ENCODE peak calls at places on chromosomes 16 and 17, in four cellular contexts. One of them, this sample, is unnamed.
A peak's percentile ranks its signal among the peaks of the same experiment; 100 is the strongest.

GRCh38 chr17:44601574-44602372 is 44.5 kb downstream of the FZD2 start:
- DNase-seq in NCI-H774: no peak
- DNase-seq in myocyte: peak; percentile 41
- DNase-seq in stimulated activated naive B cell treated with anti-CD40 and anti-IgM and Interleukin-4, amounts not matched to agents 10 μg/mL and 1 μg/mL and 100 μg/mL, for 72 hours: no peak
- DNase-seq in this sample: peak; percentile 27

GRCh38 chr17:48721009-48721402 is 1.3 kb downstream of the PRAC1 start:
- DNase-seq in NCI-H774: no peak
- DNase-seq in myocyte: no peak
- DNase-seq in stimulated activated naive B cell treated with anti-CD40 and anti-IgM and Interleukin-4, amounts not matched to agents 10 μg/mL and 1 μg/mL and 100 μg/mL, for 72 hours: no peak
- DNase-seq in this sample: no peak

GRCh38 chr16:51181495-51181795 is 30.4 kb upstream of the SALL1 start:
- DNase-seq in NCI-H774: no peak
- DNase-seq in myocyte: no peak
- DNase-seq in stimulated activated naive B cell treated with anti-CD40 and anti-IgM and Interleukin-4, amounts not matched to agents 10 μg/mL and 1 μg/mL and 100 μg/mL, for 72 hours: no peak
- DNase-seq in this sample: no peak

GRCh38 chr17:65198653-65199382 is 61.6 kb downstream of the RGS9 start:
- DNase-seq in NCI-H774: peak; percentile 44
- DNase-seq in myocyte: peak; percentile 62
- DNase-seq in stimulated activated naive B cell treated with anti-CD40 and anti-IgM and Interleukin-4, amounts not matched to agents 10 μg/mL and 1 μg/mL and 100 μg/mL, for 72 hours: no peak
- DNase-seq in this sample: peak; percentile 62

GRCh38 chr17:36135465-36135864 is 31.8 kb downstream of the CCL4 start:
- DNase-seq in NCI-H774: no peak
- DNase-seq in myocyte: no peak
- DNase-seq in stimulated activated naive B cell treated with anti-CD40 and anti-IgM and Interleukin-4, amounts not matched to agents 10 μg/mL and 1 μg/mL and 100 μg/mL, for 72 hours: no peak
- DNase-seq in this sample: no peak

GRCh38 chr17:37191219-37191618 is 184.6 kb upstream of the C17orf78 start:
- DNase-seq in NCI-H774: no peak
- DNase-seq in myocyte: no peak
- DNase-seq in stimulated activated naive B cell treated with anti-CD40 and anti-IgM and Interleukin-4, amounts not matched to agents 10 μg/mL and 1 μg/mL and 100 μg/mL, for 72 hours: no peak
- DNase-seq in this sample: no peak

GRCh38 chr17:9938764-9939163 is 33.7 kb upstream of the RCVRN start:
- DNase-seq in NCI-H774: no peak
- DNase-seq in myocyte: no peak
- DNase-seq in stimulated activated naive B cell treated with anti-CD40 and anti-IgM and Interleukin-4, amounts not matched to agents 10 μg/mL and 1 μg/mL and 100 μg/mL, for 72 hours: no peak
- DNase-seq in this sample: no peak

GRCh38 chr16:11128211-11129123 is 127.5 kb downstream of the SOCS1 start:
- DNase-seq in NCI-H774: no peak
- DNase-seq in myocyte: no peak
- DNase-seq in stimulated activated naive B cell treated with anti-CD40 and anti-IgM and Interleukin-4, amounts not matched to agents 10 μg/mL and 1 μg/mL and 100 μg/mL, for 72 hours: no peak
- DNase-seq in this sample: no peak

GRCh38 chr17:57143341-57143740 is 58.3 kb downstream of the AKAP1 start:
- DNase-seq in NCI-H774: no peak
- DNase-seq in myocyte: peak; percentile 75
- DNase-seq in stimulated activated naive B cell treated with anti-CD40 and anti-IgM and Interleukin-4, amounts not matched to agents 10 μg/mL and 1 μg/mL and 100 μg/mL, for 72 hours: no peak
- DNase-seq in this sample: no peak

GRCh38 chr17:81966343-81967243 is 5.6 kb upstream of the NOTUM start:
- DNase-seq in NCI-H774: peak; percentile 73
- DNase-seq in myocyte: peak; percentile 81
- DNase-seq in stimulated activated naive B cell treated with anti-CD40 and anti-IgM and Interleukin-4, amounts not matched to agents 10 μg/mL and 1 μg/mL and 100 μg/mL, for 72 hours: peak; percentile 47
- DNase-seq in this sample: no peak

GRCh38 chr17:35003778-35004177 is 23.5 kb downstream of the LIG3 start:
- DNase-seq in NCI-H774: no peak
- DNase-seq in myocyte: no peak
- DNase-seq in stimulated activated naive B cell treated with anti-CD40 and anti-IgM and Interleukin-4, amounts not matched to agents 10 μg/mL and 1 μg/mL and 100 μg/mL, for 72 hours: no peak
- DNase-seq in this sample: no peak

GRCh38 chr16:88487920-88488842 is 35.1 kb downstream of the ZFPM1 start:
- DNase-seq in NCI-H774: no peak
- DNase-seq in myocyte: no peak
- DNase-seq in stimulated activated naive B cell treated with anti-CD40 and anti-IgM and Interleukin-4, amounts not matched to agents 10 μg/mL and 1 μg/mL and 100 μg/mL, for 72 hours: no peak
- DNase-seq in this sample: no peak

GRCh38 chr16:14172200-14172805 is 101.2 kb downstream of the MRTFB start:
- DNase-seq in NCI-H774: no peak
- DNase-seq in myocyte: no peak
- DNase-seq in stimulated activated naive B cell treated with anti-CD40 and anti-IgM and Interleukin-4, amounts not matched to agents 10 μg/mL and 1 μg/mL and 100 μg/mL, for 72 hours: no peak
- DNase-seq in this sample: no peak

GRCh38 chr17:50459756-50460155 is 8.9 kb downstream of the CHAD start:
- DNase-seq in NCI-H774: no peak
- DNase-seq in myocyte: no peak
- DNase-seq in stimulated activated naive B cell treated with anti-CD40 and anti-IgM and Interleukin-4, amounts not matched to agents 10 μg/mL and 1 μg/mL and 100 μg/mL, for 72 hours: no peak
- DNase-seq in this sample: no peak

GRCh38 chr17:79165296-79165695 is 90.7 kb downstream of the ENGASE start:
- DNase-seq in NCI-H774: no peak
- DNase-seq in myocyte: no peak
- DNase-seq in stimulated activated naive B cell treated with anti-CD40 and anti-IgM and Interleukin-4, amounts not matched to agents 10 μg/mL and 1 μg/mL and 100 μg/mL, for 72 hours: no peak
- DNase-seq in this sample: peak; percentile 47

GRCh38 chr16:2178321-2179106 is 17.9 kb downstream of the CASKIN1 start:
- DNase-seq in NCI-H774: no peak
- DNase-seq in myocyte: no peak
- DNase-seq in stimulated activated naive B cell treated with anti-CD40 and anti-IgM and Interleukin-4, amounts not matched to agents 10 μg/mL and 1 μg/mL and 100 μg/mL, for 72 hours: no peak
- DNase-seq in this sample: peak; percentile 7

GRCh38 chr16:2171601-2172178 is 16.1 kb downstream of the TRAF7 start:
- DNase-seq in NCI-H774: no peak
- DNase-seq in myocyte: no peak
- DNase-seq in stimulated activated naive B cell treated with anti-CD40 and anti-IgM and Interleukin-4, amounts not matched to agents 10 μg/mL and 1 μg/mL and 100 μg/mL, for 72 hours: no peak
- DNase-seq in this sample: no peak

GRCh38 chr17:5422505-5422904 is 2.5 kb downstream of the RPAIN start:
- DNase-seq in NCI-H774: no peak
- DNase-seq in myocyte: peak; percentile 74
- DNase-seq in stimulated activated naive B cell treated with anti-CD40 and anti-IgM and Interleukin-4, amounts not matched to agents 10 μg/mL and 1 μg/mL and 100 μg/mL, for 72 hours: no peak
- DNase-seq in this sample: no peak

GRCh38 chr16:2814757-2815298 is 2.2 kb upstream of the PRSS21 start:
- DNase-seq in NCI-H774: no peak
- DNase-seq in myocyte: no peak
- DNase-seq in stimulated activated naive B cell treated with anti-CD40 and anti-IgM and Interleukin-4, amounts not matched to agents 10 μg/mL and 1 μg/mL and 100 μg/mL, for 72 hours: no peak
- DNase-seq in this sample: no peak

GRCh38 chr17:57257911-57258885 is 1.9 kb downstream of the MSI2 start:
- DNase-seq in NCI-H774: no peak
- DNase-seq in myocyte: peak; percentile 64
- DNase-seq in stimulated activated naive B cell treated with anti-CD40 and anti-IgM and Interleukin-4, amounts not matched to agents 10 μg/mL and 1 μg/mL and 100 μg/mL, for 72 hours: no peak
- DNase-seq in this sample: no peak

GRCh38 chr17:35167046-35167445 is 19.4 kb downstream of the UNC45B start:
- DNase-seq in NCI-H774: peak; percentile 5
- DNase-seq in myocyte: peak; percentile 65
- DNase-seq in stimulated activated naive B cell treated with anti-CD40 and anti-IgM and Interleukin-4, amounts not matched to agents 10 μg/mL and 1 μg/mL and 100 μg/mL, for 72 hours: no peak
- DNase-seq in this sample: no peak

GRCh38 chr17:62674841-62675240 is 47.4 kb downstream of the MRC2 start:
- DNase-seq in NCI-H774: no peak
- DNase-seq in myocyte: no peak
- DNase-seq in stimulated activated naive B cell treated with anti-CD40 and anti-IgM and Interleukin-4, amounts not matched to agents 10 μg/mL and 1 μg/mL and 100 μg/mL, for 72 hours: no peak
- DNase-seq in this sample: no peak

GRCh38 chr16:11857161-11857560 is 5.8 kb upstream of the RSL1D1 start:
- DNase-seq in NCI-H774: no peak
- DNase-seq in myocyte: peak; percentile 34
- DNase-seq in stimulated activated naive B cell treated with anti-CD40 and anti-IgM and Interleukin-4, amounts not matched to agents 10 μg/mL and 1 μg/mL and 100 μg/mL, for 72 hours: no peak
- DNase-seq in this sample: no peak

GRCh38 chr17:66299721-66300120 is 2.7 kb upstream of the PRKCA start:
- DNase-seq in NCI-H774: no peak
- DNase-seq in myocyte: no peak
- DNase-seq in stimulated activated naive B cell treated with anti-CD40 and anti-IgM and Interleukin-4, amounts not matched to agents 10 μg/mL and 1 μg/mL and 100 μg/mL, for 72 hours: no peak
- DNase-seq in this sample: no peak